ENCODE peak calls at places on chromosome 2, in nine cellular contexts. G, S, J, L, M, W, B, Y and C are unnamed samples.

GRCh38 chr2:9473308-9473984 is 905 bp upstream of the IAH1 start:
- DNase-seq in G (peak; percentile 43), S (peak; percentile 69), J (no peak), L (no peak), M (no peak), W (no peak), B (no peak), Y (no peak), C (no peak)

GRCh38 chr2:85753035-85753524 is 711 bp upstream of the ATOH8 start:
- DNase-seq in G (no peak), S (peak; percentile 71), J (no peak), L (no peak), M (no peak), W (no peak), B (no peak), Y (no peak), C (no peak)

GRCh38 chr2:205403244-205403845 is 279.0 kb upstream of the NRP2 start:
- DNase-seq in G (no peak), S (no peak), J (no peak), L (no peak), M (no peak), W (no peak), B (no peak), Y (no peak), C (no peak)

GRCh38 chr2:169877406-169877805 is 50.2 kb downstream of the UBR3 start:
- DNase-seq in G (no peak), S (no peak), J (peak; percentile 7), L (no peak), M (no peak), W (no peak), B (no peak), Y (no peak), C (no peak)

GRCh38 chr2:226338825-226339224 is 460.8 kb downstream of the IRS1 start:
- DNase-seq in G (no peak), S (no peak), J (no peak), L (no peak), M (no peak), W (no peak), B (no peak), Y (no peak), C (no peak)

GRCh38 chr2:198280145-198280544 is 475.8 kb downstream of the PLCL1 start:
- DNase-seq in G (no peak), S (no peak), J (no peak), L (no peak), M (no peak), W (no peak), B (no peak), Y (no peak), C (no peak)

GRCh38 chr2:143451622-143452021 is 322.4 kb downstream of the ARHGAP15 start:
- DNase-seq in G (no peak), S (no peak), J (no peak), L (no peak), M (no peak), W (no peak), B (no peak), Y (no peak), C (no peak)

GRCh38 chr2:110735366-110735765 is 3.0 kb downstream of the ACOXL start:
- DNase-seq in G (no peak), S (no peak), J (no peak), L (no peak), M (no peak), W (no peak), B (no peak), Y (no peak), C (no peak)

GRCh38 chr2:241802806-241803318 is 6.1 kb upstream of the NEU4 start:
- DNase-seq in G (no peak), S (no peak), J (no peak), L (no peak), M (no peak), W (no peak), B (no peak), Y (no peak), C (no peak)

GRCh38 chr2:219010162-219010756 is 17.0 kb upstream of the CRYBA2 start:
- DNase-seq in G (no peak), S (no peak), J (peak; percentile 48), L (peak; percentile 19), M (no peak), W (no peak), B (no peak), Y (no peak), C (no peak)

GRCh38 chr2:147198651-147199171 is 646.1 kb upstream of the ACVR2A start:
- DNase-seq in G (no peak), S (peak; percentile 56), J (peak; percentile 47), L (no peak), M (no peak), W (no peak), B (no peak), Y (no peak), C (peak; percentile 47)